ENCODE peak calls at places on chromosomes 16 and 17, in four cellular contexts. M is psoas muscle, E is adrenal gland, Z is A549. K is an unnamed sample.

GRCh38 chr16:54055864-54056263 is 230.7 kb downstream of the IRX3 start:
- DNase-seq in M (no peak), E (no peak), Z (no peak), K (no peak)

GRCh38 chr17:79843475-79843916 is 4.3 kb upstream of the CBX4 start:
- DNase-seq in M (no peak), E (peak), Z (no peak), K (no peak)

GRCh38 chr17:69269174-69269998 is 40.8 kb upstream of the ABCA10 start:
- DNase-seq in M (no peak), E (no peak), Z (peak), K (no peak)

GRCh38 chr17:4509402-4509801 is 10.7 kb downstream of the SPNS2 start:
- DNase-seq in M (no peak), E (no peak), Z (no peak), K (no peak)

GRCh38 chr17:17141279-17141678 is 64.9 kb downstream of the PLD6 start:
- DNase-seq in M (peak), E (no peak), Z (no peak), K (no peak)

GRCh38 chr16:14186007-14186953 is 115.2 kb downstream of the MRTFB start:
- DNase-seq in M (peak), E (peak), Z (peak), K (peak)

GRCh38 chr17:49390548-49391324 is 23.9 kb downstream of the PHB1 start:
- DNase-seq in M (no peak), E (no peak), Z (no peak), K (no peak)

GRCh38 chr17:49646391-49647255 is 31.3 kb downstream of the SPOP start:
- DNase-seq in M (peak), E (peak), Z (peak), K (no peak)

GRCh38 chr17:35768796-35769195 is 8.1 kb downstream of the C17orf50 start:
- DNase-seq in M (no peak), E (no peak), Z (no peak), K (no peak)

GRCh38 chr17:80839401-80839800 is 152.2 kb upstream of the CHMP6 start:
- DNase-seq in M (no peak), E (no peak), Z (no peak), K (peak)

GRCh38 chr16:15972046-15972868 is 22.8 kb downstream of the ABCC1 start:
- DNase-seq in M (no peak), E (no peak), Z (peak), K (no peak)

GRCh38 chr16:15971435-15971805 is 22.0 kb downstream of the ABCC1 start:
- DNase-seq in M (no peak), E (no peak), Z (no peak), K (no peak)

GRCh38 chr16:15973997-15974396 is 24.6 kb downstream of the ABCC1 start:
- DNase-seq in M (no peak), E (no peak), Z (no peak), K (no peak)

GRCh38 chr16:15975172-15975571 is 25.8 kb downstream of the ABCC1 start:
- DNase-seq in M (no peak), E (no peak), Z (no peak), K (no peak)

DNA sequence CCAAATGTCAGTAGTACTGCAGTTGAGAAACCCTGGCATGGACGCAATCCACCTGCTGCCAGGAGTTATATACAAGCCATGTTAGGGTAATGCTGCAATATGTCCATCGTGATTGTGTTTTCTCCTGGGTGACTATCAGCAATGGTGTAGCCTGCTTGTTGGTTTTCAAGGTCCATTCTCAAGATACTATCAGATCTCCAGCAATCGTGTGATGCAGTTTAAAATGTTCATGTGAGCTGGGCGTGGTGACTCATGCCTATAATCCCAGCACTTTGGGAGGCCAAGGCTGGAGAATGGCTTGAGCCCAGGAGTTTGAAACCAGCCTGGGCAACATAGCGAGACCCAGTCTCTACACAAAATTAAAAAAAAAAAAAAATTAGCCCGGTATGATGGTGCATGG is 24.0 kb downstream of the ABCC1 start:
- DNase-seq in M (no peak), E (peak), Z (no peak), K (no peak)
- H3K27ac ChIP-seq in M (peak), E (peak), Z (peak), K (peak)

GRCh38 chr17:82871776-82872561 is 32.1 kb upstream of the ZNF750 start:
- DNase-seq in M (no peak), E (no peak), Z (no peak), K (no peak)

GRCh38 chr17:82872591-82873520 is 33.0 kb upstream of the ZNF750 start:
- DNase-seq in M (no peak), E (no peak), Z (no peak), K (no peak)

GRCh38 chr17:82870091-82870491 is 30.3 kb upstream of the ZNF750 start:
- DNase-seq in M (no peak), E (no peak), Z (no peak), K (no peak)

GRCh38 chr17:82870541-82870940 is 30.7 kb upstream of the ZNF750 start:
- DNase-seq in M (no peak), E (no peak), Z (no peak), K (no peak)

DNA sequence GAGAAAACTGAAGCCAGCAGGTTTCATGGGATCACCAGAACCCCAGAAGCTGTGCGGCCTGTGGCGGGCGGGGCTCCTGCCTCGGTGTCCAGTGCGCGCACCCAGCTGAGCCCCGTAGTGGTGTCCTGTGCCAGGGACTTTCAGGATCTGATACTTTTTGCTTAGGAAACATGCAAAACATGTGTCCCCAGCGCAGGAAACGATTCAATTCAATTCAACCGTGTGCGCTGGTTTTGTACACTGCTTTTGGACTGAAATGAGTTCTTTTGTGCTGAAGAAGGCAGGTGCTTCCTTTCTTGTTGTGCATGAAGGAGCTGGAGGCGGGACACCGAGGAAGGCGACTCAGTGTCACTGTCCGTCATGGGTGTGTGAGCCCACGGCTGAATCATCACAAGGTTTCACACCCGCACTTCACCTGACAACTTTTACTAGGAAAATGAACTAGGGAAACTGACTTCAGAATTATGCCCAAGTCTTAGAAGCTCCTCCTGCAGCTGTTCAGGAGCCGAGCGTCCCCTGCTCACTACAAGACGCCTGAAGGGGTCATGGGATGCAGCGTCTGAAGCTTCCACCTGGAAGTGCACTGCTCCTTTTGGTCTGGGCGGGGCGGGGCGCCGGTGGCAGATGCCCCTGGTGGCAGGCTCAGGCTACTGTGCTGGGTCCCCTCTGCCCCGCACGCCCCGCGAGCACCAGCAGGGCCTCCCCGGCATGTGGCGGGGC is 31.4 kb upstream of the ZNF750 start:
- DNase-seq in M (no peak), E (no peak), Z (no peak), K (no peak)
- TF ChIP-seq CTCF in M (no peak), E (no peak), Z (no peak), K (no peak)

GRCh38 chr17:56291226-56291805 is 138.0 kb downstream of the ANKFN1 start:
- DNase-seq in M (no peak), E (peak), Z (no peak), K (no peak)

GRCh38 chr17:56292010-56292409 is 138.7 kb downstream of the ANKFN1 start:
- DNase-seq in M (no peak), E (no peak), Z (no peak), K (no peak)

GRCh38 chr17:56300191-56300590 is 146.9 kb downstream of the ANKFN1 start:
- DNase-seq in M (no peak), E (no peak), Z (no peak), K (no peak)

GRCh38 chr17:56292628-56293027 is 139.4 kb downstream of the ANKFN1 start:
- DNase-seq in M (no peak), E (no peak), Z (no peak), K (no peak)

DNA sequence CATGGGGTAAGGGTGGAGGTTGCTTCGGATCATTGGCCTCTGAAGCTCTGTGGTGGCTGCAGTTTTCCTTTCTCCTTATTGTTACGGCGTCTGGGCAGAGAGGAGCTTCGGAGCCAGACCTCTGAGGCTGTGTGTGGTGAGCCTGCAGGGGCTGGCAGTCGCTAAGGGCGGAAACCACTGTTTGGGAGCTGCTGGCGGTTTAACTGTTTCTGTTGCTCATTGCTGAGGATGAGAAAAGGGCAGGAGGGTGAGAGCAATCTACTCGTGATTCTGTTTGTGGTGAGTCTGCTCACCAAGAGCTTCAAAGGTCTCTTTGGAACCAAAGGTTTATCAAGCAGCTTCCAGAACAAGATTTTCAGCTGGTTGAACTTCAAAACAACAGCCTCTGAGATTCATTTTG is 143.9 kb downstream of the ANKFN1 start:
- DNase-seq in M (no peak), E (no peak), Z (no peak), K (no peak)
- H3K27ac ChIP-seq in M (no peak), E (no peak), Z (no peak), K (no peak)

GRCh38 chr17:45019177-45019711 is 32.2 kb downstream of the DCAKD start:
- DNase-seq in M (peak), E (peak), Z (peak), K (peak)
- TF ChIP-seq CTCF in M (peak), E (peak), Z (peak), K (peak)

GRCh38 chr16:89657442-89658220 is at the start of the genes CHMP1A and SPATA33:
- DNase-seq in M (peak), E (peak), Z (peak), K (peak)

GRCh38 chr16:89655062-89655643 is 2.4 kb downstream of the CHMP1A start:
- DNase-seq in M (no peak), E (no peak), Z (no peak), K (no peak)

GRCh38 chr16:89653656-89654295 is 3.7 kb downstream of the CHMP1A start:
- DNase-seq in M (no peak), E (no peak), Z (no peak), K (no peak)

GRCh38 chr16:89658221-89658879 is 714 bp downstream of the SPATA33 start:
- DNase-seq in M (no peak), E (no peak), Z (no peak), K (no peak)

GRCh38 chr16:89656435-89657121 is 930 bp downstream of the CHMP1A start:
- DNase-seq in M (no peak), E (no peak), Z (no peak), K (no peak)
- H3K27ac ChIP-seq in M (peak), E (peak), Z (peak), K (peak)

K was measured in left ventricle myocardium inferior.